ENCODE peak calls at places on chromosome 1, in ten cellular contexts. W is astrocyte of the spinal cord; R is CD8-positive, alpha-beta T cell; Y is naive thymus-derived CD4-positive, alpha-beta T cell; X is mammary epithelial cell; M is lower leg skin; J is SJSA1; E is fibroblast of pulmonary artery; N is heart left ventricle; B is GM23338. P is an unnamed sample.

GRCh38 chr1:94821636-94822305 is 1.6 kb downstream of the SLC44A3 start:
- DNase-seq in X (no peak), Y (no peak), W (no peak), N (no peak), R (no peak), E (no peak), M (no peak), B (no peak), J (no peak), P (no peak)

GRCh38 chr1:111904478-111905218 is 84.8 kb downstream of the KCND3 start:
- DNase-seq in R (no peak), E (no peak), W (no peak), B (peak; percentile 42), Y (no peak), X (no peak), N (peak; percentile 41), J (no peak), M (no peak), P (peak; percentile 24)

GRCh38 chr1:153937331-153937730 is 9.2 kb downstream of the DENND4B start:
- DNase-seq in W (no peak), X (no peak), E (no peak), B (no peak), N (no peak), Y (no peak), M (no peak), J (no peak), R (no peak), P (no peak)

GRCh38 chr1:23456226-23456625 is 27.8 kb downstream of the ASAP3 start:
- DNase-seq in N (no peak), E (no peak), M (no peak), Y (no peak), J (peak; percentile 64), B (no peak), X (peak; percentile 91), R (no peak), W (peak; percentile 66), P (no peak)

GRCh38 chr1:159942700-159943640 is 2.4 kb downstream of the IGSF9 start:
- DNase-seq in N (peak; percentile 16), Y (no peak), W (no peak), J (no peak), X (no peak), R (no peak), M (peak; percentile 69), B (no peak), E (no peak), P (no peak)

GRCh38 chr1:56396524-56397067 is 182.8 kb downstream of the PLPP3 start:
- DNase-seq in N (no peak), X (no peak), B (no peak), J (no peak), R (no peak), W (no peak), M (no peak), E (no peak), Y (no peak), P (no peak)

GRCh38 chr1:6922096-6922931 is 137.1 kb downstream of the CAMTA1 start:
- DNase-seq in X (peak; percentile 46), J (no peak), W (peak; percentile 83), N (peak; percentile 68), Y (no peak), R (no peak), M (peak; percentile 85), E (peak; percentile 59), B (no peak), P (no peak)

GRCh38 chr1:172955161-172955821 is 95.5 kb downstream of the TNFSF18 start:
- DNase-seq in B (no peak), E (peak; percentile 70), W (peak; percentile 55), R (no peak), Y (no peak), X (no peak), M (no peak), N (no peak), J (peak; percentile 54), P (no peak)

GRCh38 chr1:159900086-159900680 is at the start of gene CFAP45:
- DNase-seq in M (peak; percentile 94), X (peak; percentile 68), E (peak; percentile 82), R (no peak), N (peak; percentile 85), Y (no peak), J (no peak), B (peak; percentile 97), W (peak; percentile 86), P (peak; percentile 83)

GRCh38 chr1:225654688-225655508 is 2.0 kb upstream of the ENAH start:
- DNase-seq in N (no peak), M (no peak), B (no peak), R (no peak), J (no peak), W (no peak), Y (no peak), X (no peak), E (no peak), P (no peak)
- H3K4me3 ChIP-seq in N (no peak overlapping the region), M (no peak overlapping the region), B (peak overlapping the region; percentile 98), R (no peak overlapping the region), J (peak overlapping the region; percentile 90), W (no peak overlapping the region), Y (no peak overlapping the region), X (no peak overlapping the region), E (no peak overlapping the region), P (no peak overlapping the region)

GRCh38 chr1:156660752-156661112 is 16.5 kb downstream of the NES start:
- DNase-seq in R (no peak), E (no peak), B (no peak), X (no peak), N (no peak), M (no peak), Y (no peak), J (no peak), W (no peak), P (no peak)
- H3K4me3 ChIP-seq in R (no peak overlapping the region), E (no peak overlapping the region), B (peak overlapping the region; percentile 9), X (peak overlapping the region; percentile 27), N (peak overlapping the region; percentile 19), M (no peak overlapping the region), Y (no peak overlapping the region), J (no peak overlapping the region), W (peak overlapping the region; percentile 7), P (peak overlapping the region; percentile 46)

DNA sequence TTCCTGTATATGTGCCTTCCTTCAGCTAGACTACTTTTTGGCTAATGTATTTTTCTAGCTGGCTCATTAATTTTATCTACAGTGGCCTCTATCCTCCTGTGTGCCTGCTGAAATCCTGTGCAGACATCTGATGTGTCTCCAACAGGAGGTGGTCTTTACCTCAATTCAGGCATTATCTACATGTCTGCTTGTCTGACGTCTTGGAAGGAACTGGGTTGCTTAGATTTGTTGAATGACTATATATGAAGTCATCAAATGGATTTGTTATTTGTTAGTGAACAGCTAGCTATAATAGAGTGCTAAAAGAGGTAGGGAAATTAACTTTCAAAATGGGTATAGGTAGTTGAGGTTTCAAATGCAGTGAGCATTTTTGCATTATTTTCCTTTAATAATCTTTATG is 6.7 kb downstream of the RPL5 start:
- DNase-seq in J (no peak), E (no peak), X (no peak), W (no peak), M (no peak), R (no peak), N (no peak), Y (no peak), B (no peak), P (no peak)
- H3K4me3 ChIP-seq in J (no peak overlapping the region), E (no peak overlapping the region), X (no peak overlapping the region), W (no peak overlapping the region), M (no peak overlapping the region), R (no peak overlapping the region), N (no peak overlapping the region), Y (no peak overlapping the region), B (no peak overlapping the region), P (no peak overlapping the region)

GRCh38 chr1:198638894-198639319 is at the start of gene PTPRC:
- DNase-seq in B (no peak), E (no peak), R (no peak), J (no peak), N (no peak), W (no peak), M (no peak), Y (peak; percentile 77), X (no peak), P (no peak)
- H3K4me3 ChIP-seq in B (no peak within 1 kb of the TSS), E (no peak within 1 kb of the TSS), R (peak within 1 kb of the TSS; percentile 83), J (no peak within 1 kb of the TSS), N (peak within 1 kb of the TSS; percentile 15), W (no peak within 1 kb of the TSS), M (no peak within 1 kb of the TSS), Y (peak within 1 kb of the TSS; percentile 81), X (no peak within 1 kb of the TSS), P (peak within 1 kb of the TSS; percentile 62)

DNA sequence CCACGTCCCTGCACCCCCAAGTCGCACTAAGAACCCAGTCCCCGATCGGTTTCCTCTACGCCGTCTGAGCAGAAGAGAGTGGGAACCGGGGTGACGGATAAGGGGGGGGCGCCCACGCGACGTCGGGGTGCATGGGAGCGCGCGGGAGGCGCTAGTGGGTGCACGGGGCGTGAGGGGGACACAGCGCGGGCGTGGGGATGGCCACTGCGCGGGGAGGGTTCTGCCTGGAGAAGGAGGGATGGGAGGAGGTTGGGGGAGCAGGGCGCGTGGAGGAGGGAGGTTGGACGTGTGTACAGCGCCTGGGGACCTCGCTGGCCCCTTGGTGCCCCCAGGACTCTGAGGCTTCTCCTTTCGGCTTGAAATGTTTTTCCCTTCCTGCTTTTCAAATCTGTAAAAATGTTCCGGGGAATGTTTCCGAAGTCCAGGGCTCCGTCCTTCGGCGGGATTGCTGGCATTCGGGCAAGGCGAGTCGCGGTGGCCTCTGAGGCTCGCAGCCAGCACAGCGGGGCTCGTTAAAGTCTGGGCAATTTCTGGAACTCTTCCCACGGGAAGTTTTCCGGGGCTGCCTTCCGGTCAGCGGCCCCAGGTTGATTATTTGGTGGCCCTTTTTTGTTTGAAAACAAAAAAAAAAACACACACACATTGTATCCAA is 13.1 kb downstream of the RNF220 start:
- DNase-seq in X (no peak), N (no peak), J (no peak), M (no peak), B (peak; percentile 57), W (no peak), Y (no peak), E (no peak), R (no peak), P (no peak)
- H3K4me3 ChIP-seq in X (no peak overlapping the region), N (peak overlapping the region; percentile 44), J (no peak overlapping the region), M (no peak overlapping the region), B (peak overlapping the region; percentile 75), W (no peak overlapping the region), Y (no peak overlapping the region), E (no peak overlapping the region), R (no peak overlapping the region), P (peak overlapping the region; percentile 50)

GRCh38 chr1:118986839-118987430 is 1.2 kb downstream of the TBX15 start:
- DNase-seq in Y (no peak), X (no peak), J (peak; percentile 72), R (no peak), N (no peak), M (no peak), W (no peak), B (peak; percentile 44), E (no peak), P (no peak)
- H3K4me3 ChIP-seq in Y (no peak overlapping the region), X (peak overlapping the region; percentile 34), J (peak overlapping the region; percentile 66), R (no peak overlapping the region), N (peak overlapping the region; percentile 49), M (peak overlapping the region; percentile 50), W (peak overlapping the region; percentile 62), B (peak overlapping the region; percentile 59), E (peak overlapping the region; percentile 41), P (peak overlapping the region; percentile 41)

GRCh38 chr1:108750476-108751191 is 4.2 kb downstream of the STXBP3 start:
- DNase-seq in X (peak; percentile 8), B (no peak), E (no peak), N (no peak), Y (no peak), M (no peak), R (no peak), J (no peak), W (peak; percentile 10), P (no peak)
- H3K4me3 ChIP-seq in X (no peak overlapping the region), B (no peak overlapping the region), E (no peak overlapping the region), N (no peak overlapping the region), Y (no peak overlapping the region), M (no peak overlapping the region), R (no peak overlapping the region), J (no peak overlapping the region), W (no peak overlapping the region), P (no peak overlapping the region)

P was measured in heart right ventricle.